ENCODE peak calls at places on chromosomes 5 and 9, in seven cellular contexts. I is neuronal stem cell, M is H9, Q is IMR-90, L is mesendoderm, W is trophoblast cell, V is H1. P is an unnamed sample. For H3K79me1, the result is how much of the 10 kb centered on the place peaks cover.

GRCh38 chr9:100436566-100436965 is 9.6 kb downstream of the MSANTD3 start:
- DNase-seq in V (no peak), L (no peak), W (no peak), Q (no peak), I (no peak), M (no peak), P (no peak)

GRCh38 chr9:2955616-2956015 is 111.7 kb upstream of the PUM3 start:
- DNase-seq in M (no peak), V (no peak), I (no peak), Q (no peak), W (no peak), L (peak), P (no peak)

GRCh38 chr9:14062449-14063187 is 251.3 kb downstream of the NFIB start:
- DNase-seq in M (no peak), L (no peak), I (no peak), Q (peak), V (no peak), W (peak), P (peak)

GRCh38 chr5:100709771-100710170 is 174.6 kb downstream of the FAM174A start:
- DNase-seq in W (no peak), V (no peak), I (no peak), L (no peak), M (no peak), Q (no peak), P (no peak)

GRCh38 chr5:168654225-168654624 is 75.1 kb upstream of the PANK3 start:
- DNase-seq in V (no peak), M (no peak), L (no peak), I (peak), W (no peak), Q (peak), P (no peak)

GRCh38 chr9:89522261-89522978 is 24.5 kb upstream of the SEMA4D start:
- DNase-seq in V (no peak), M (no peak), W (peak), Q (no peak), I (no peak), L (no peak), P (no peak)

GRCh38 chr9:134373953-134374300 is 47.7 kb downstream of the RXRA start:
- DNase-seq in I (no peak), M (no peak), W (no peak), V (no peak), L (no peak), Q (no peak), P (no peak)

GRCh38 chr5:53749611-53750010 is 189.2 kb downstream of the NDUFS4 start:
- DNase-seq in L (no peak), I (no peak), V (no peak), Q (peak), W (no peak), M (no peak), P (no peak)

GRCh38 chr5:14197056-14197455 is 53.9 kb downstream of the TRIO start:
- DNase-seq in L (peak), Q (no peak), V (no peak), I (no peak), M (no peak), W (no peak), P (no peak)

GRCh38 chr5:56099346-56099745 is 104.6 kb upstream of the IL6ST start:
- DNase-seq in I (no peak), W (peak), L (no peak), V (no peak), M (no peak), Q (peak), P (peak)

GRCh38 chr5:149581931-149582768 is 852 bp downstream of the ARHGEF37 start:
- DNase-seq in L (peak), Q (no peak), W (peak), M (peak), V (no peak), I (peak), P (peak)

GRCh38 chr5:38445374-38446028 is 110.9 kb downstream of the LIFR start:
- DNase-seq in I (no peak), Q (no peak), L (no peak), V (no peak), M (no peak), W (no peak), P (no peak)

GRCh38 chr9:91071185-91071990 is 269.8 kb downstream of the SYK start:
- DNase-seq in Q (peak), M (no peak), I (no peak), W (peak), V (no peak), L (no peak), P (peak)

GRCh38 chr5:172541764-172542120 is 87.4 kb upstream of the SH3PXD2B start:
- DNase-seq in W (no peak), I (no peak), M (no peak), Q (no peak), V (no peak), L (no peak), P (no peak)

GRCh38 chr9:114250235-114250568 is 72.7 kb upstream of the ORM1 start:
- DNase-seq in L (no peak), W (no peak), I (no peak), M (no peak), Q (peak), V (no peak), P (no peak)

GRCh38 chr9:110714314-110714713 is 45.7 kb downstream of the MUSK start:
- DNase-seq in W (no peak), I (no peak), V (no peak), L (peak), M (no peak), Q (peak), P (peak)

GRCh38 chr5:140795259-140795641 is 598 bp downstream of the PCDHA2 start:
- DNase-seq in V (no peak), L (peak), M (peak), I (no peak), W (no peak), Q (no peak), P (peak)

GRCh38 chr5:137611926-137612435 is 112.9 kb upstream of the SPOCK1 start:
- DNase-seq in M (no peak), L (no peak), Q (no peak), I (no peak), W (no peak), V (no peak), P (no peak)

GRCh38 chr9:2781336-2781735 is 62.6 kb downstream of the PUM3 start:
- DNase-seq in L (no peak), V (no peak), I (no peak), Q (no peak), M (no peak), W (no peak), P (no peak)

GRCh38 chr5:140312791-140313189 is 9.9 kb upstream of the PFDN1 start:
- DNase-seq in Q (no peak), L (no peak), I (no peak), V (no peak), W (no peak), M (no peak), P (no peak)

GRCh38 chr9:107131108-107131799 is 151.8 kb upstream of the RAD23B start:
- DNase-seq in L (peak), M (peak), W (no peak), Q (no peak), V (no peak), I (peak), P (no peak)

GRCh38 chr9:80874276-80874675 is 815.1 kb downstream of the TLE1 start:
- DNase-seq in I (no peak), M (no peak), V (no peak), Q (peak), W (peak), L (no peak), P (peak)

GRCh38 chr9:89038354-89039091 is 47.3 kb downstream of the S1PR3 start:
- DNase-seq in Q (peak), L (no peak), M (no peak), V (no peak), W (peak), I (no peak), P (peak)

GRCh38 chr5:154501566-154501965 is 23.5 kb upstream of the HAND1 start:
- DNase-seq in M (peak), Q (no peak), I (no peak), V (no peak), W (no peak), L (peak), P (no peak)

GRCh38 chr9:26813247-26813646 is 79.4 kb downstream of the CAAP1 start:
- DNase-seq in M (no peak), Q (no peak), W (no peak), L (no peak), I (no peak), V (no peak), P (no peak)

GRCh38 chr5:171315386-171315891 is 6.4 kb downstream of the TLX3 start:
- DNase-seq in W (no peak), Q (no peak), I (no peak), V (no peak), M (peak), L (no peak), P (peak)

GRCh38 chr9:21836437-21837161 is 34.2 kb downstream of the MTAP start:
- DNase-seq in M (no peak), V (no peak), Q (peak), L (no peak), W (peak), I (no peak), P (peak)

GRCh38 chr9:89466451-89467277 is 31.2 kb downstream of the SEMA4D start:
- DNase-seq in M (no peak), Q (no peak), I (no peak), V (no peak), L (no peak), W (no peak), P (no peak)

GRCh38 chr5:82397741-82398320 is 119.7 kb upstream of the RPS23 start:
- DNase-seq in V (no peak), W (no peak), L (no peak), M (no peak), I (no peak), Q (peak), P (no peak)

GRCh38 chr5:173591300-173591622 is 25.2 kb downstream of the BOD1 start:
- DNase-seq in I (no peak), L (no peak), V (no peak), M (no peak), Q (no peak), W (peak), P (no peak)

GRCh38 chr9:113602126-113603119 is 138.9 kb downstream of the RGS3 start:
- DNase-seq in W (peak), M (peak), L (peak), Q (peak), I (no peak), V (peak), P (peak)

GRCh38 chr9:69745716-69746538 is 13.9 kb downstream of the PTAR1 start:
- DNase-seq in V (no peak), M (no peak), L (peak), I (no peak), Q (peak), W (peak), P (peak)

GRCh38 chr5:150000990-150001659 is 586 bp downstream of the HMGXB3 start:
- DNase-seq in Q (peak), I (peak), W (peak), M (peak), V (no peak), L (peak), P (peak)

GRCh38 chr9:124420991-124421543 is 5.8 kb upstream of the PSMB7 start:
- DNase-seq in V (no peak), M (no peak), Q (peak), L (peak), I (no peak), W (no peak), P (peak)

GRCh38 chr5:76689321-76690026 is 26.5 kb upstream of the F2R start:
- DNase-seq in I (no peak), M (no peak), Q (peak), L (no peak), W (no peak), V (no peak), P (peak)

GRCh38 chr5:173515526-173515925 is 100.9 kb downstream of the BOD1 start:
- DNase-seq in I (no peak), Q (peak), W (peak), L (no peak), M (no peak), V (no peak), P (peak)

GRCh38 chr5:124644138-124644537 is 102.3 kb downstream of the ZNF608 start:
- DNase-seq in L (no peak), W (no peak), M (no peak), Q (peak), I (no peak), V (no peak), P (peak)

GRCh38 chr9:135888126-135888765 is 19.1 kb downstream of the CAMSAP1 start:
- DNase-seq in Q (no peak), L (no peak), I (no peak), W (no peak), V (no peak), M (no peak), P (no peak)

GRCh38 chr9:111843971-111844370 is 49.2 kb upstream of the SHOC1 start:
- DNase-seq in V (no peak), Q (no peak), W (no peak), I (no peak), L (no peak), M (no peak), P (no peak)

DNA sequence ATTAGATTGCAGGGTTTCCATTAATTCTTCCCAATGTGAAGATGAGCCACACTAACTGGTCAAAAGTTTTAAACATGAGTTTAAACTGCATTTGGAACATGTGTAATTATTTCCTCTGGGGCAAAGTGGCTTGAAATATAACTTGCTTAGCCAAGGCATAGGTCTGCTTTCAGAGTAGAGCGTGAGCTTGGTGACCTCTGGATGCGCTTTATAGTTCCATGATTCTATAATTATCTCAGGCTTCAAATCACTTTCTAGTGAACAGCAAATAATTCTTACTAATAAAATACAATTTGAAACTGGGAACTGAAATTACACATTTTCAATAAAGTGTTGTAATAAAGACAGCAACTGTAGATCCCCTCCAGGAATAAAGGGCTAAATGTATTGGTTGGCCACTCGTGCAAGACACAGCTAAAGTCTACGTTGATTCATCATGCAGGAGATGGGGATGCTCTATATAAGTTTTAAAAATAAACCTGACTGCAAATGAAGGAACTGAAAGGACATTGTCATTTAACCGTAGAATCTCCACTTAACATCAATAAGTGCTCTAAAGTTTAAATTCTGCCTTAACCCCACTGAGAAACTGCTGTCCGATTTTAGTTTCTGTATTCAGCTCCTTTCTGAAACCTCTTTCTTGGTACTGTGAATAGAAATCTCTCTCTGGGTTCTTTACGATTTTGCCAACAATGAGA is 460.0 kb downstream of the PSAT1 start:
- DNase-seq in V (no peak), L (no peak), Q (no peak), W (no peak), M (no peak), I (no peak), P (no peak)
- H4K8ac ChIP-seq in V (no peak), L (no peak), Q (no peak), W (no peak), M (no peak), I (no peak), P (no peak)

GRCh38 chr5:164809831-164810230 is 1304.4 kb downstream of the MAT2B start:
- DNase-seq in Q (no peak), L (no peak), M (no peak), V (no peak), I (no peak), W (no peak), P (peak)
- H3K79me1 ChIP-seq in Q (under half), L (under half), M (under half), V (under half), I (under half), W (under half), P (under half)

GRCh38 chr9:34230556-34230955 is 51.7 kb downstream of the UBAP1 start:
- DNase-seq in M (no peak), V (no peak), L (no peak), W (no peak), Q (no peak), I (no peak), P (no peak)
- H4K8ac ChIP-seq in M (no peak), V (no peak), L (no peak), W (no peak), Q (no peak), I (no peak), P (no peak)

GRCh38 chr9:85417674-85418073 is 324.1 kb downstream of the AGTPBP1 start:
- DNase-seq in Q (no peak), W (no peak), I (no peak), M (no peak), V (no peak), L (no peak), P (no peak)

GRCh38 chr9:85408494-85408893 is 333.3 kb downstream of the AGTPBP1 start:
- DNase-seq in I (no peak), Q (no peak), L (no peak), M (no peak), W (no peak), V (no peak), P (no peak)

GRCh38 chr9:85416720-85417119 is 325.0 kb downstream of the AGTPBP1 start:
- DNase-seq in L (no peak), V (no peak), M (no peak), W (no peak), Q (no peak), I (no peak), P (no peak)

DNA sequence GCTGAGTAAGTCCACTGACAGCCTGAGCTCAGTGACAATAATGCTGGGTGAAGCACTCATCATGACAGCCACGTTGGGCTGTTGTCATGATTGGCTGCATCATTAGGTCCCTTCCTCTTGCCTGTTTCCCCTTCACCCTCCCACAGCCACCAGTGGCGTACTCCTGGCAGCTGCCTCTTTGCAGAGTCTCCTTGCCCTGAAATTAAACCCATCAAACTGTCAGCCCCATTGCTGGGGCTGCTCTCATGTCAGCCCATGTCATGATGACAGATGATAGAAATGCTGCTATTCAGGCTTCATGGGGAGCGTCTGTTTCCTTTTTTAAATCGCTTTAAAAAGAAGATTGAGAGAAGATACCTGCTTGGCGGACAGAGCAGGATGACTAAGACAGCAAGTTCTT is 327.4 kb downstream of the AGTPBP1 start:
- DNase-seq in W (peak), Q (no peak), M (no peak), I (no peak), V (no peak), L (no peak), P (no peak)
- H3K79me1 ChIP-seq in W (under half), Q (under half), M (under half), I (under half), V (under half), L (under half), P (under half)

DNA sequence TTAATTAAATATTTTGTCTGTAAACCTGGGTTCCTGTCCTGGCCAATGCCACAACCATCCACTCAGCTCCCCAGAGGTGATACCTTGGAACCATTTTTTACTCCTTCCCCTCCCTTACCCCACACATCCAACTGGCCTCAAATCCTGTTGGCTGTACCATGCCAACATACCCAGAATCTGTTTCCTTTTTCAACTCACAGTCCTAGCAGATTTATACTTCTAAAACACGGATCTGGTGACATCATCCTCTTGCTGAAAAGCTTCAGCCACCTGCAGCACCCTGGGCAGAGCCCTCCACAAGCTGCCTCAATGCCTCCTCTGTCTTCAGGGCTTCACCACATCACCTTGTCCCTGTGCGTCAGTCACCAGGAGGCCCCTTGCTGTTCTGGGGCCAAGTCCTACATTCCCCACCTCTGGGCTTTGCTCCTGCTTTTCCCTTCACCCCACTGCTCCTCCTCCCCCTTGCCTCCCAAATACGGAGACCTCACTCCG is 14.9 kb downstream of the SEMA6A start:
- DNase-seq in V (no peak), L (peak), W (no peak), Q (no peak), M (peak), I (no peak), P (no peak)
- H4K8ac ChIP-seq in V (peak), L (no peak), W (no peak), Q (no peak), M (no peak), I (no peak), P (no peak)

DNA sequence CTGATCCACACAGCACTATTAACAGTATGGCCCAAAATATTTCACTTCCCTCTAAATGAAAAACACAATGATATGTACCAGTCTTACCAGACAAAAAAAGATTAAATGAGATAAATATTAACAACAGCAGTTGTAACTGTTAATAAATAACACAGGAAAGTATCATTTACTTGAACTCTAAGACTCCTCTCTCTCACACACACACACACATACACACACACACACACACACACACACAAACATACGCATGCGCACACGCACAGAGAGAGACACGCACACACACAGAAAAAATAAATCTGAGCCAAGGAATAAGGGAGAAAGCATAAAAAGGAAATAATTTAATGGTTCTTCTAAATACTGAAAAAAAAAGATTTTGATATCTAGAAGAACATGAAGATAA is 32.8 kb downstream of the FANCC start:
- DNase-seq in Q (no peak), L (no peak), W (no peak), M (no peak), I (no peak), V (no peak), P (no peak)
- H3K79me1 ChIP-seq in Q (under half), L (under half), W (under half), M (under half), I (under half), V (under half), P (under half)

P was measured in mesenchymal stem cell.